ENCODE peak calls at places on chromosomes 7 and 10, in five cellular contexts. One of them, this sample, is unnamed.

GRCh38 chr7:45174328-45174610 is 16.7 kb downstream of the RAMP3 start:
- DNase-seq in CD4-positive, alpha-beta T cell: no peak
- DNase-seq in GM13976: no peak
- DNase-seq in fibroblast of the aortic adventitia: no peak
- DNase-seq in kidney: peak
- DNase-seq in this sample: no peak

GRCh38 chr7:24812313-24812945 is 55.2 kb upstream of the GSDME start:
- DNase-seq in kidney: no peak
- DNase-seq in GM13976: peak
- DNase-seq in fibroblast of the aortic adventitia: peak
- DNase-seq in CD4-positive, alpha-beta T cell: peak
- DNase-seq in this sample: peak

GRCh38 chr10:108392286-108392685 is 1227.8 kb upstream of the SORCS1 start:
- DNase-seq in fibroblast of the aortic adventitia: peak
- DNase-seq in CD4-positive, alpha-beta T cell: no peak
- DNase-seq in kidney: no peak
- DNase-seq in GM13976: no peak
- DNase-seq in this sample: peak

GRCh38 chr7:45021604-45022296 is 21.7 kb downstream of the CCM2 start:
- DNase-seq in CD4-positive, alpha-beta T cell: no peak
- DNase-seq in GM13976: no peak
- DNase-seq in kidney: no peak
- DNase-seq in fibroblast of the aortic adventitia: no peak
- DNase-seq in this sample: peak

GRCh38 chr7:152664636-152665035 is 11.3 kb downstream of the XRCC2 start:
- DNase-seq in kidney: no peak
- DNase-seq in GM13976: no peak
- DNase-seq in CD4-positive, alpha-beta T cell: no peak
- DNase-seq in fibroblast of the aortic adventitia: peak
- DNase-seq in this sample: no peak

GRCh38 chr7:138459300-138460175 is 521 bp upstream of the TRIM24 start:
- DNase-seq in GM13976: peak
- DNase-seq in fibroblast of the aortic adventitia: no peak
- DNase-seq in kidney: no peak
- DNase-seq in CD4-positive, alpha-beta T cell: peak
- DNase-seq in this sample: peak

GRCh38 chr10:36880898-36881297 is 244.5 kb upstream of the ANKRD30A start:
- DNase-seq in GM13976: no peak
- DNase-seq in kidney: no peak
- DNase-seq in fibroblast of the aortic adventitia: peak
- DNase-seq in CD4-positive, alpha-beta T cell: no peak
- DNase-seq in this sample: peak

GRCh38 chr10:66555061-66555460 is 370.8 kb upstream of the LRRTM3 start:
- DNase-seq in GM13976: no peak
- DNase-seq in fibroblast of the aortic adventitia: no peak
- DNase-seq in kidney: no peak
- DNase-seq in CD4-positive, alpha-beta T cell: no peak
- DNase-seq in this sample: no peak

GRCh38 chr10:29160110-29160669 is 128.7 kb upstream of the LYZL1 start:
- DNase-seq in fibroblast of the aortic adventitia: peak
- DNase-seq in CD4-positive, alpha-beta T cell: no peak
- DNase-seq in GM13976: no peak
- DNase-seq in kidney: no peak
- DNase-seq in this sample: peak

GRCh38 chr10:88851706-88852105 is at the start of gene ANKRD22:
- DNase-seq in CD4-positive, alpha-beta T cell: no peak
- DNase-seq in kidney: peak
- DNase-seq in GM13976: no peak
- DNase-seq in fibroblast of the aortic adventitia: peak
- DNase-seq in this sample: peak

GRCh38 chr7:118429141-118429540 is 204.6 kb downstream of the ANKRD7 start:
- DNase-seq in fibroblast of the aortic adventitia: no peak
- DNase-seq in CD4-positive, alpha-beta T cell: no peak
- DNase-seq in kidney: no peak
- DNase-seq in GM13976: no peak
- DNase-seq in this sample: no peak

GRCh38 chr10:117260094-117260493 is 19.2 kb downstream of the SLC18A2 start:
- DNase-seq in kidney: no peak
- DNase-seq in GM13976: no peak
- DNase-seq in fibroblast of the aortic adventitia: no peak
- DNase-seq in CD4-positive, alpha-beta T cell: no peak
- DNase-seq in this sample: no peak

GRCh38 chr7:30605832-30606231 is 11.2 kb downstream of the GARS1 start:
- DNase-seq in fibroblast of the aortic adventitia: no peak
- DNase-seq in GM13976: no peak
- DNase-seq in kidney: no peak
- DNase-seq in CD4-positive, alpha-beta T cell: no peak
- DNase-seq in this sample: peak

GRCh38 chr10:31707578-31708411 is 220.8 kb downstream of the ARHGAP12 start:
- DNase-seq in kidney: peak
- DNase-seq in GM13976: peak
- DNase-seq in fibroblast of the aortic adventitia: peak
- DNase-seq in CD4-positive, alpha-beta T cell: no peak
- DNase-seq in this sample: peak

GRCh38 chr10:18886102-18886501 is 162.5 kb upstream of the MALRD1 start:
- DNase-seq in fibroblast of the aortic adventitia: peak
- DNase-seq in GM13976: no peak
- DNase-seq in kidney: no peak
- DNase-seq in CD4-positive, alpha-beta T cell: no peak
- DNase-seq in this sample: no peak

GRCh38 chr7:25802057-25802456 is 349.9 kb upstream of the NFE2L3 start:
- DNase-seq in GM13976: no peak
- DNase-seq in fibroblast of the aortic adventitia: no peak
- DNase-seq in CD4-positive, alpha-beta T cell: no peak
- DNase-seq in kidney: no peak
- DNase-seq in this sample: no peak

GRCh38 chr7:143240323-143241168 is 18.7 kb downstream of the TAS2R40 start:
- DNase-seq in kidney: no peak
- DNase-seq in CD4-positive, alpha-beta T cell: peak
- DNase-seq in fibroblast of the aortic adventitia: peak
- DNase-seq in GM13976: peak
- DNase-seq in this sample: peak

GRCh38 chr7:140674899-140675701 is 2.4 kb downstream of the ADCK2 start:
- DNase-seq in fibroblast of the aortic adventitia: peak
- DNase-seq in CD4-positive, alpha-beta T cell: no peak
- DNase-seq in kidney: no peak
- DNase-seq in GM13976: no peak
- DNase-seq in this sample: peak

GRCh38 chr7:85234746-85235145 is 47.9 kb upstream of the SEMA3D start:
- DNase-seq in kidney: no peak
- DNase-seq in GM13976: no peak
- DNase-seq in fibroblast of the aortic adventitia: no peak
- DNase-seq in CD4-positive, alpha-beta T cell: no peak
- DNase-seq in this sample: no peak

GRCh38 chr7:80335473-80336232 is 176.2 kb downstream of the GNAT3 start:
- DNase-seq in kidney: no peak
- DNase-seq in GM13976: no peak
- DNase-seq in CD4-positive, alpha-beta T cell: no peak
- DNase-seq in fibroblast of the aortic adventitia: no peak
- DNase-seq in this sample: no peak

GRCh38 chr10:116888380-116889055 is 39.2 kb downstream of the ENO4 start:
- DNase-seq in CD4-positive, alpha-beta T cell: no peak
- DNase-seq in fibroblast of the aortic adventitia: peak
- DNase-seq in GM13976: no peak
- DNase-seq in kidney: no peak
- DNase-seq in this sample: peak

GRCh38 chr7:126727930-126728331 is 524.8 kb downstream of the GRM8 start:
- DNase-seq in kidney: no peak
- DNase-seq in GM13976: no peak
- DNase-seq in CD4-positive, alpha-beta T cell: no peak
- DNase-seq in fibroblast of the aortic adventitia: peak
- DNase-seq in this sample: peak

GRCh38 chr7:37411444-37412034 is 37.1 kb downstream of the ELMO1 start:
- DNase-seq in GM13976: no peak
- DNase-seq in fibroblast of the aortic adventitia: no peak
- DNase-seq in kidney: no peak
- DNase-seq in CD4-positive, alpha-beta T cell: no peak
- DNase-seq in this sample: no peak

GRCh38 chr7:47150497-47151260 is 431.2 kb downstream of the TNS3 start:
- DNase-seq in fibroblast of the aortic adventitia: no peak
- DNase-seq in CD4-positive, alpha-beta T cell: no peak
- DNase-seq in GM13976: no peak
- DNase-seq in kidney: no peak
- DNase-seq in this sample: peak

GRCh38 chr10:51422311-51423120 is 276.9 kb downstream of the CSTF2T start:
- DNase-seq in kidney: peak
- DNase-seq in CD4-positive, alpha-beta T cell: no peak
- DNase-seq in fibroblast of the aortic adventitia: peak
- DNase-seq in GM13976: peak
- DNase-seq in this sample: peak

GRCh38 chr7:2232766-2233520 is at the start of gene MAD1L1:
- DNase-seq in GM13976: peak
- DNase-seq in fibroblast of the aortic adventitia: peak
- DNase-seq in kidney: peak
- DNase-seq in CD4-positive, alpha-beta T cell: peak
- DNase-seq in this sample: peak

GRCh38 chr7:116259821-116260440 is 49.6 kb downstream of the TES start:
- DNase-seq in kidney: no peak
- DNase-seq in fibroblast of the aortic adventitia: peak
- DNase-seq in CD4-positive, alpha-beta T cell: no peak
- DNase-seq in GM13976: no peak
- DNase-seq in this sample: peak

GRCh38 chr7:19982841-19983835 is 209.7 kb upstream of the TMEM196 start:
- DNase-seq in CD4-positive, alpha-beta T cell: no peak
- DNase-seq in fibroblast of the aortic adventitia: peak
- DNase-seq in kidney: no peak
- DNase-seq in GM13976: no peak
- DNase-seq in this sample: peak

GRCh38 chr10:72087969-72088878 is at the start of gene SPOCK2:
- DNase-seq in GM13976: peak
- DNase-seq in CD4-positive, alpha-beta T cell: peak
- DNase-seq in fibroblast of the aortic adventitia: no peak
- DNase-seq in kidney: peak
- DNase-seq in this sample: no peak

GRCh38 chr10:23196201-23196600 is 4.1 kb downstream of the PTF1A start:
- DNase-seq in GM13976: no peak
- DNase-seq in CD4-positive, alpha-beta T cell: no peak
- DNase-seq in kidney: no peak
- DNase-seq in fibroblast of the aortic adventitia: no peak
- DNase-seq in this sample: no peak

GRCh38 chr7:6167004-6167551 is 105.3 kb downstream of the CYTH3 start:
- DNase-seq in GM13976: no peak
- DNase-seq in fibroblast of the aortic adventitia: no peak
- DNase-seq in CD4-positive, alpha-beta T cell: no peak
- DNase-seq in kidney: no peak
- DNase-seq in this sample: no peak

GRCh38 chr10:76033457-76034196 is 602.2 kb downstream of the LRMDA start:
- DNase-seq in GM13976: no peak
- DNase-seq in CD4-positive, alpha-beta T cell: no peak
- DNase-seq in fibroblast of the aortic adventitia: peak
- DNase-seq in kidney: no peak
- DNase-seq in this sample: peak
- TF ChIP-seq CTCF in GM13976: no peak
- TF ChIP-seq CTCF in CD4-positive, alpha-beta T cell: no peak
- TF ChIP-seq CTCF in fibroblast of the aortic adventitia: no peak
- TF ChIP-seq CTCF in kidney: peak
- TF ChIP-seq CTCF in this sample: peak

GRCh38 chr10:12194752-12195271 is 879 bp downstream of the NUDT5 start:
- DNase-seq in fibroblast of the aortic adventitia: peak
- DNase-seq in kidney: no peak
- DNase-seq in GM13976: no peak
- DNase-seq in CD4-positive, alpha-beta T cell: peak
- DNase-seq in this sample: peak

GRCh38 chr10:12198156-12198555 is 2.2 kb downstream of the CDC123 start:
- DNase-seq in kidney: no peak
- DNase-seq in CD4-positive, alpha-beta T cell: no peak
- DNase-seq in GM13976: no peak
- DNase-seq in fibroblast of the aortic adventitia: no peak
- DNase-seq in this sample: no peak

GRCh38 chr10:12195281-12195602 is 449 bp downstream of the NUDT5 start:
- DNase-seq in GM13976: no peak
- DNase-seq in fibroblast of the aortic adventitia: no peak
- DNase-seq in kidney: no peak
- DNase-seq in CD4-positive, alpha-beta T cell: no peak
- DNase-seq in this sample: no peak

GRCh38 chr10:12196531-12197211 is 683 bp downstream of the CDC123 start:
- DNase-seq in CD4-positive, alpha-beta T cell: no peak
- DNase-seq in fibroblast of the aortic adventitia: no peak
- DNase-seq in kidney: no peak
- DNase-seq in GM13976: no peak
- DNase-seq in this sample: no peak

GRCh38 chr10:12195603-12196506 is at the start of the genes CDC123 and NUDT5:
- DNase-seq in GM13976: peak
- DNase-seq in fibroblast of the aortic adventitia: peak
- DNase-seq in kidney: peak
- DNase-seq in CD4-positive, alpha-beta T cell: peak
- DNase-seq in this sample: peak
- TF ChIP-seq CTCF in GM13976: no peak
- TF ChIP-seq CTCF in fibroblast of the aortic adventitia: no peak
- TF ChIP-seq CTCF in kidney: no peak
- TF ChIP-seq CTCF in CD4-positive, alpha-beta T cell: no peak
- TF ChIP-seq CTCF in this sample: no peak

GRCh38 chr7:90595801-90596683 is at the start of gene CDK14:
- DNase-seq in fibroblast of the aortic adventitia: peak
- DNase-seq in GM13976: peak
- DNase-seq in kidney: peak
- DNase-seq in CD4-positive, alpha-beta T cell: no peak
- DNase-seq in this sample: peak
- TF ChIP-seq CTCF in fibroblast of the aortic adventitia: peak
- TF ChIP-seq CTCF in GM13976: peak
- TF ChIP-seq CTCF in kidney: peak
- TF ChIP-seq CTCF in CD4-positive, alpha-beta T cell: no peak
- TF ChIP-seq CTCF in this sample: peak

GRCh38 chr7:50486512-50486911 is 36.4 kb upstream of the FIGNL1 start:
- DNase-seq in kidney: no peak
- DNase-seq in fibroblast of the aortic adventitia: no peak
- DNase-seq in GM13976: no peak
- DNase-seq in CD4-positive, alpha-beta T cell: no peak
- DNase-seq in this sample: no peak

GRCh38 chr7:50476953-50477625 is 26.9 kb upstream of the FIGNL1 start:
- DNase-seq in GM13976: no peak
- DNase-seq in fibroblast of the aortic adventitia: no peak
- DNase-seq in kidney: no peak
- DNase-seq in CD4-positive, alpha-beta T cell: no peak
- DNase-seq in this sample: no peak

GRCh38 chr7:50477640-50478039 is 27.5 kb upstream of the FIGNL1 start:
- DNase-seq in fibroblast of the aortic adventitia: no peak
- DNase-seq in kidney: no peak
- DNase-seq in GM13976: no peak
- DNase-seq in CD4-positive, alpha-beta T cell: no peak
- DNase-seq in this sample: peak

GRCh38 chr7:50479743-50480517 is 29.8 kb upstream of the FIGNL1 start:
- DNase-seq in GM13976: no peak
- DNase-seq in fibroblast of the aortic adventitia: no peak
- DNase-seq in kidney: no peak
- DNase-seq in CD4-positive, alpha-beta T cell: no peak
- DNase-seq in this sample: no peak

DNA sequence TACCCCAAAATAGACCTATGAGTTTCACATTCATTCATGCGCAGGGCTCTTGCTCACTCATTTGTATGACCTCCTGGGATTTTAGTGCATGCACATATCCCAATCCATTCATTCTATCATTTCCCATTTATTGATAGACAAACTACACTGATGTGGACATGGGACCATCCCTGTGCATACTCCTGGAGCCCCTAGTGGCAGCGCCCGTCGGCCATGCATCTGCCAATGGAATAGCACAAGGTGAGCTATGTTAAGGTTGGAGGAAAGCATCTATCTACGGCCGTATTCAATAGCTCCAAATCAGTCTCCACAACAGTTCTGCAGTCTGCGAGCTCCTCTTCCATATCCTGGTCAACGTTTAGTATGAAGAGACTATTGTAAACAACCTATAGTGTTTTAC is 31.7 kb upstream of the FIGNL1 start:
- DNase-seq in kidney: no peak
- DNase-seq in GM13976: no peak
- DNase-seq in CD4-positive, alpha-beta T cell: no peak
- DNase-seq in fibroblast of the aortic adventitia: no peak
- DNase-seq in this sample: no peak
- TF ChIP-seq CTCF in kidney: no peak
- TF ChIP-seq CTCF in GM13976: no peak
- TF ChIP-seq CTCF in CD4-positive, alpha-beta T cell: no peak
- TF ChIP-seq CTCF in fibroblast of the aortic adventitia: peak
- TF ChIP-seq CTCF in this sample: no peak

This sample was measured in fibroblast of mammary gland.